ENCODE peak calls at places on chromosomes 11 and 22, in four cellular contexts. H, V, M and P are unnamed samples.

GRCh38 chr22:48784701-48785503 is 1042.8 kb downstream of the BRD1 start:
- DNase-seq in H (no peak), V (no peak), M (no peak), P (no peak)

GRCh38 chr11:64687204-64687603 is 35.8 kb downstream of the NRXN2 start:
- DNase-seq in H (no peak), V (no peak), M (peak), P (no peak)

GRCh38 chr11:69430566-69430965 is 50.9 kb upstream of the LINC01488 start:
- DNase-seq in H (no peak), V (no peak), M (no peak), P (no peak)

GRCh38 chr11:64802370-64803162 is 448 bp downstream of the MAP4K2 start:
- DNase-seq in H (peak), V (peak), M (no peak), P (no peak)

GRCh38 chr11:33734441-33735165 is 1.6 kb downstream of the CD59 start:
- DNase-seq in H (no peak), V (no peak), M (no peak), P (no peak)

GRCh38 chr11:82802710-82803109 is 69.0 kb upstream of the FAM181B start:
- DNase-seq in H (no peak), V (no peak), M (no peak), P (no peak)

GRCh38 chr11:115871161-115871750 is 367.0 kb upstream of the CADM1 start:
- DNase-seq in H (no peak), V (no peak), M (no peak), P (no peak)

GRCh38 chr22:29154364-29155048 is 51.2 kb upstream of the EMID1 start:
- DNase-seq in H (peak), V (peak), M (peak), P (peak)

GRCh38 chr22:20033045-20033706 is 12.3 kb downstream of the TANGO2 start:
- DNase-seq in H (no peak), V (no peak), M (peak), P (no peak)

GRCh38 chr22:17806437-17806836 is 32.2 kb upstream of the BID start:
- DNase-seq in H (no peak), V (no peak), M (no peak), P (no peak)

GRCh38 chr11:122115520-122116343 is at the start of gene BLID:
- DNase-seq in H (peak), V (no peak), M (peak), P (no peak)

GRCh38 chr11:7480132-7480531 is 5.2 kb upstream of the OLFML1 start:
- DNase-seq in H (no peak), V (no peak), M (no peak), P (no peak)

GRCh38 chr11:6319879-6320410 is 356 bp downstream of the CAVIN3 start:
- DNase-seq in H (no peak), V (no peak), M (no peak), P (no peak)

GRCh38 chr11:59668188-59668949 is 468 bp downstream of the PATL1 start:
- DNase-seq in H (peak), V (peak), M (peak), P (peak)

GRCh38 chr11:120759046-120759445 is 247.5 kb downstream of the GRIK4 start:
- DNase-seq in H (no peak), V (no peak), M (no peak), P (no peak)

GRCh38 chr22:49664891-49665290 is 162.8 kb downstream of the BRD1 start:
- DNase-seq in H (no peak), V (no peak), M (no peak), P (no peak)

GRCh38 chr11:124793466-124794278 is 6.5 kb downstream of the MSANTD2 start:
- DNase-seq in H (peak), V (peak), M (no peak), P (peak)

GRCh38 chr11:45097721-45098493 is 48.5 kb upstream of the PRDM11 start:
- DNase-seq in H (peak), V (no peak), M (no peak), P (peak)

GRCh38 chr11:64858467-64859401 is 14.3 kb upstream of the CDC42BPG start:
- DNase-seq in H (no peak), V (no peak), M (no peak), P (no peak)

GRCh38 chr11:70203749-70204465 is 811 bp downstream of the FADD start:
- DNase-seq in H (peak), V (peak), M (no peak), P (peak)

GRCh38 chr11:9092085-9092484 is 686 bp upstream of the SCUBE2 start:
- DNase-seq in H (no peak), V (no peak), M (no peak), P (no peak)

GRCh38 chr22:49431559-49431958 is 396.1 kb downstream of the BRD1 start:
- DNase-seq in H (no peak), V (no peak), M (no peak), P (peak)

GRCh38 chr11:11207428-11207827 is 145.6 kb downstream of the CSNK2A3 start:
- DNase-seq in H (peak), V (no peak), M (no peak), P (no peak)